ENCODE peak calls at places on chromosomes 12 and 14, in four cellular contexts. E is thyroid gland, R is esophagus squamous epithelium, W is IMR-90. H is an unnamed sample.

GRCh38 chr14:39432619-39433451 is 602 bp upstream of the FBXO33 start:
- DNase-seq in E (peak; percentile 97), R (peak; percentile 75), W (peak; percentile 65), H (peak; percentile 94)

GRCh38 chr12:111434680-111435338 is 29.1 kb downstream of the SH2B3 start:
- DNase-seq in E (peak; percentile 42), R (no peak), W (peak; percentile 62), H (peak; percentile 68)

GRCh38 chr14:54673193-54674121 is 106.5 kb downstream of the SAMD4A start:
- DNase-seq in E (no peak), R (no peak), W (peak; percentile 66), H (no peak)

GRCh38 chr12:6745751-6746525 is 7.0 kb downstream of the MLF2 start:
- DNase-seq in E (no peak), R (no peak), W (no peak), H (no peak)

GRCh38 chr12:1800646-1801284 is 19.6 kb upstream of the LRTM2 start:
- DNase-seq in E (peak; percentile 59), R (no peak), W (peak; percentile 54), H (peak; percentile 59)

GRCh38 chr14:104385189-104386135 is 194.1 kb upstream of the C14orf180 start:
- DNase-seq in E (no peak), R (no peak), W (no peak), H (peak; percentile 8)

GRCh38 chr12:107884769-107885694 is 110.5 kb downstream of the ASCL4 start:
- DNase-seq in E (peak; percentile 62), R (peak; percentile 10), W (peak; percentile 49), H (peak; percentile 46)

GRCh38 chr14:96064866-96065265 is 25.7 kb downstream of the C14orf132 start:
- DNase-seq in E (no peak), R (no peak), W (no peak), H (no peak)

GRCh38 chr12:57983150-57983857 is 41.9 kb downstream of the ATP23 start:
- DNase-seq in E (peak; percentile 59), R (no peak), W (peak; percentile 67), H (peak; percentile 47)

GRCh38 chr14:78484002-78484401 is 313.8 kb downstream of the NRXN3 start:
- DNase-seq in E (no peak), R (no peak), W (no peak), H (no peak)

GRCh38 chr12:56122637-56123036 is 4.6 kb downstream of the ZC3H10 start:
- DNase-seq in E (no peak), R (no peak), W (no peak), H (no peak)

GRCh38 chr14:61625171-61625570 is 70.1 kb upstream of the HIF1A start:
- DNase-seq in E (no peak), R (no peak), W (peak; percentile 52), H (no peak)

DNA sequence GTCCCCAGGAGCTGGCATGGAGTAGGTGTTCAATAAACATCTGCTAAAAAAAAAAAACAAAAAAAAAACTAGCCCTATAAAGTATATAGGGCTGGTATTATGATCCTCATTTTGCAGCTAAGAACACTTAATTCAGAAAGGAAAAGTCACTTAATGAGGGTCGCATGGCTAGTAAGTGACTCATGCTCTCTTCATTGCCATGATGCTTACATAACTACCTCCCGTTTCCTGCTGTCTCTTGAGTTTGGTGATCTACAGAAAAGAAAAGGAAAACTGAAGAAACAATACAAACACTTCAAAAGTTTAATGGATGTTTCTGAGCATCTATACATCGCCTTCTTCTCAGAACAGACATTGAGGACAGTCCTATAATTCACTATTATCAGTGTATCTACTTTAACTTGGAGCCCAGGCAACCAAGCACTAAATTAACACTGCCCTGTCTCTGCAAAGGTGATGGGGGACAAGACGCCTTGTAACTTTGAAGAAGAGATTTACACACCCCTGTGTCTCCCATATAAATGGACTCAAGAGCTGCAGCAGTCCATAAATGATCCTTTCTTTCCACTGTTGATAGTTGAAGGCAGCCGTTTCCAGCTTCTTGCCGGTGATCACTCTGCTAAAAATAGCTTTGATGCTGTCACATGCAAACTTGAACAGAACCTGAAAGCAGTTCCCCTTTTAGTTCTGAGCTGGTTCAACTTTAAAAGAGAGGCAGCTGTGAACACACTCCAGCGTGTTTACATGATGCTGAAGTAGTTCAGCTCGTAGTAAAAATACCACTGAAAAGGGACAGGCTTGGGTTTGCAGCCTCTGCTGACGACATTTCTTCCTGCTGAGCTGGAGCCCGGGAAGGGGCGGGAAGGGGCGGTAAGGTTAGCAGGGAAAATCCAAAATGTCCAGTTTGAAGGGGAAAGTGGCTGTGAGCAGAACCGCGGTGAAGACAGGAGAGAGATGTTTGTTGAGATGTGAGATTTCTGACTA is 113.3 kb downstream of the FOXN3 start:
- DNase-seq in E (peak; percentile 63), R (no peak), W (peak; percentile 95), H (no peak)
- TF ChIP-seq POLR2A in E (no peak), R (no peak), W (peak; percentile 71), H (no peak)

GRCh38 chr14:21535545-21536394 is 9.6 kb upstream of the SALL2 start:
- DNase-seq in E (no peak), R (no peak), W (no peak), H (no peak)

GRCh38 chr14:21537088-21537424 is 10.9 kb upstream of the SALL2 start:
- DNase-seq in E (no peak), R (no peak), W (no peak), H (no peak)

GRCh38 chr14:21534576-21534975 is 8.4 kb upstream of the SALL2 start:
- DNase-seq in E (no peak), R (no peak), W (no peak), H (no peak)

GRCh38 chr14:21539154-21539940 is 13.2 kb upstream of the SALL2 start:
- DNase-seq in E (no peak), R (no peak), W (no peak), H (no peak)

DNA sequence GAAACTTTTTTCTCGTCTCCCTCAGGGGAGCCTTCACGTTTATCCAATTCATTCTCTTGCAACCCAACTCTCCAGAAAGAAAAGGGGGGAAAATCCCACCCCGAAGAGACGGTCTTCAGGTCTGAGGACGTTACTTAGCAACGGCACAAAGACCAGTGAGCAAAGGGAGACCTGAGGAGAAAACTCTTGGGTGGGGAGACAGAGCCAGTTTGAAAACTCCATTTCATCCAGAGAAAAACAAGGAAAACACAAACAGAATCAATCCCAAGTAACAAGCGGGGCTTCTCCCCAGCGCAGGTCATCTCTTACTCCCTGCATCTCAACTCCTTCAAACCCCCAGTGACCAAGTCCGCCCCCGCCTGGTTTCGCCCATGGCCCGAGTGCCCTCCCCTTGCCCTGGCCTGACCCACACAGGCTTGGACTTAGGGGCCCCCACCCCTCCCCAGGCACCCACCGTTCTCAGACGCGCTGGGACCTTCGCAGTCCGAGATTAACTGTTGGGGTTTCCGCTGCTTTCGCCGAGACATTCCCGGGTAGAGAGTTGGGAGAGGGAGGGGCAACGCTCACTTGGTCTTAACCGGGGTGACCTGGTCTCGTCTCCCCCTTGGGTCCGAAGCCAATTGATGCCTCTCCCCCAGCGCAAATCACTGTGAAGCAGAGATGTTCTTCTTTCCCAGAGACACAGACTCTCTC is 10.4 kb upstream of the SALL2 start:
- DNase-seq in E (peak; percentile 11), R (no peak), W (no peak), H (no peak)
- TF ChIP-seq POLR2A in E (no peak), R (no peak), W (no peak), H (no peak)

DNA sequence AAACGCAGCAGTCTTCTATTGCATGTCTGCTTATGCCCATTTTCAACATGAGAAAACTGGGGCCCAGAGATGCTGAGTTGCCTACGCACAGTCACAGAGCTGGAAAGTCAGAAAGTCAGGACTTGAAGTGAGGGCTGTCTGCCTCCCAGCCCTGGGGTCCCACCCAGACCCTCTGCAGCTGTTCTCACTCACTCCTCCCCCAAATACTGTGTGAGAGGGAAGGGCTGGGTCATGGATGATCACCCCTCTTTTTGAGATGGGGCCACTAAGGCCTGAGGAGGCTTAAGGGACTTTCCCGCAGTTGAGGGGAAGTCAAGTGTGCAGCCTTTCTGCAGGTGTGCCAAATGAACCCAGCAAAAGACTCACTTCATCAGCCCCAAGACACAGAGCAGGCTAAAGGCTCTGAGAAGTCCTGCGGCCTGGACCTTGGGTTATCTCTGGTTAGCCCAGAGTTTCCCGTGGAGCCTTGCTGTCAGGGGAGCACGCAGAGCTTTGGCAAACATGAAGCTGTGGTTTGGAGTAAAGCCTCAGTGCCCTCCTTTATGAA is 18.7 kb downstream of the DTX1 start:
- DNase-seq in E (peak; percentile 55), R (no peak), W (no peak), H (no peak)
- TF ChIP-seq POLR2A in E (no peak), R (no peak), W (no peak), H (no peak)

GRCh38 chr12:122078141-122079037 is at the start of gene MLXIP:
- DNase-seq in E (peak; percentile 94), R (peak; percentile 58), W (peak; percentile 89), H (peak; percentile 96)
- TF ChIP-seq POLR2A in E (peak; percentile 98), R (peak; percentile 95), W (peak; percentile 95), H (peak; percentile 88)

GRCh38 chr12:9669534-9669933 is at the start of gene CLEC2D:
- DNase-seq in E (no peak), R (no peak), W (no peak), H (no peak)
- TF ChIP-seq POLR2A in E (no peak), R (no peak), W (no peak), H (no peak)

GRCh38 chr14:24430682-24431568 is 1.2 kb downstream of the KHNYN start:
- DNase-seq in E (peak; percentile 32), R (no peak), W (peak; percentile 59), H (no peak)
- TF ChIP-seq POLR2A in E (no peak), R (no peak), W (no peak), H (no peak)